ENCODE peak calls at places on chromosomes 5 and 9, in ten cellular contexts. Z, Q, S, U, L, X, O, Y, K and V are unnamed samples.

GRCh38 chr5:138351056-138351455 is 1.4 kb upstream of the KDM3B start:
- DNase-seq in O (peak; percentile 80), X (no peak), L (peak; percentile 86), Z (no peak), U (no peak), S (no peak), Y (peak; percentile 86), K (no peak), Q (no peak), V (no peak)

GRCh38 chr9:70362952-70363351 is 51.5 kb downstream of the KLF9 start:
- DNase-seq in Y (peak; percentile 16), U (no peak), Q (no peak), Z (no peak), K (no peak), S (peak; percentile 52), L (peak; percentile 45), X (no peak), O (no peak), V (no peak)

GRCh38 chr9:121269030-121269887 is 1.3 kb downstream of the GSN start:
- DNase-seq in Y (peak; percentile 31), U (no peak), Q (peak; percentile 53), X (peak; percentile 61), O (no peak), Z (no peak), S (no peak), L (peak; percentile 40), K (no peak), V (no peak)

GRCh38 chr9:81605154-81605670 is 84.1 kb downstream of the TLE1 start:
- DNase-seq in Y (no peak), S (no peak), X (no peak), K (no peak), L (no peak), O (no peak), Z (no peak), Q (no peak), U (no peak), V (no peak)

GRCh38 chr5:81717221-81717620 is 33.7 kb downstream of the SSBP2 start:
- DNase-seq in U (no peak), L (peak; percentile 53), Y (peak; percentile 11), X (no peak), Z (no peak), K (no peak), O (peak; percentile 28), S (no peak), Q (no peak), V (no peak)

GRCh38 chr5:63245271-63245670 is 666.7 kb downstream of the LRRC70 start:
- DNase-seq in U (no peak), Y (peak; percentile 16), X (no peak), Z (no peak), Q (no peak), L (peak; percentile 48), K (no peak), S (no peak), O (peak; percentile 44), V (no peak)

GRCh38 chr5:74949976-74950375 is 83.8 kb upstream of the FAM169A start:
- DNase-seq in X (no peak), K (no peak), Q (no peak), S (no peak), Y (no peak), U (no peak), L (no peak), Z (no peak), O (no peak), V (no peak)

GRCh38 chr5:43658499-43658898 is 55.5 kb downstream of the NNT start:
- DNase-seq in U (no peak), K (no peak), S (no peak), Q (no peak), Z (no peak), Y (peak; percentile 82), O (peak; percentile 71), L (peak; percentile 62), X (no peak), V (no peak)

GRCh38 chr9:71975833-71976232 is 64.4 kb downstream of the C9orf85 start:
- DNase-seq in X (no peak), U (no peak), L (peak; percentile 18), K (no peak), Y (peak; percentile 14), S (no peak), O (no peak), Q (no peak), Z (no peak), V (no peak)

GRCh38 chr9:115285806-115286205 is 167.8 kb upstream of the TNC start:
- DNase-seq in Y (no peak), S (no peak), Z (no peak), U (no peak), L (no peak), X (no peak), K (no peak), O (no peak), Q (no peak), V (no peak)

GRCh38 chr5:7394889-7395431 is 978 bp upstream of the ADCY2 start:
- DNase-seq in U (peak; percentile 59), Q (no peak), Z (peak; percentile 51), X (no peak), L (no peak), K (no peak), Y (no peak), O (no peak), S (no peak), V (peak; percentile 34)

GRCh38 chr9:99785010-99785590 is 36.6 kb upstream of the NR4A3 start:
- DNase-seq in Q (no peak), U (no peak), X (no peak), Y (no peak), L (no peak), S (no peak), K (no peak), Z (no peak), O (no peak), V (no peak)

GRCh38 chr5:980001-980588 is 28.5 kb upstream of the NKD2 start:
- DNase-seq in Y (no peak), U (no peak), K (no peak), L (no peak), X (no peak), Q (no peak), O (peak; percentile 57), Z (no peak), S (no peak), V (peak; percentile 55)

GRCh38 chr5:179623906-179624741 is 653 bp upstream of the HNRNPH1 start:
- DNase-seq in Z (no peak), S (peak; percentile 92), Q (peak; percentile 39), K (no peak), Y (peak; percentile 79), L (peak; percentile 90), O (peak; percentile 85), U (peak; percentile 34), X (no peak), V (no peak)

GRCh38 chr9:20640331-20641187 is 18.3 kb upstream of the MLLT3 start:
- DNase-seq in O (peak; percentile 49), U (peak; percentile 17), L (peak; percentile 47), K (peak; percentile 51), Y (peak; percentile 27), S (peak; percentile 91), Z (peak; percentile 17), X (peak; percentile 68), Q (no peak), V (no peak)

GRCh38 chr9:131111854-131112311 is 13.5 kb upstream of the NUP214 start:
- DNase-seq in Q (no peak), X (no peak), Z (no peak), S (peak; percentile 59), L (no peak), U (no peak), K (no peak), O (no peak), Y (no peak), V (peak; percentile 73)

GRCh38 chr9:98989036-98990000 is 45.6 kb downstream of the COL15A1 start:
- DNase-seq in Z (peak; percentile 83), L (peak; percentile 100), U (no peak), X (no peak), Y (peak; percentile 96), S (no peak), K (no peak), O (peak; percentile 100), Q (peak; percentile 95), V (no peak)

GRCh38 chr5:82859439-82860140 is 217.6 kb downstream of the TMEM167A start:
- DNase-seq in Z (no peak), Y (no peak), Q (no peak), S (no peak), O (no peak), X (no peak), L (no peak), U (no peak), K (no peak), V (no peak)

GRCh38 chr9:90271707-90272106 is 370.9 kb downstream of the DIRAS2 start:
- DNase-seq in Q (no peak), L (no peak), Z (no peak), S (no peak), O (no peak), U (no peak), K (no peak), X (no peak), Y (no peak), V (no peak)

GRCh38 chr9:90274725-90275124 is 367.9 kb downstream of the DIRAS2 start:
- DNase-seq in O (no peak), X (no peak), Q (no peak), U (no peak), Z (no peak), L (no peak), Y (no peak), K (no peak), S (no peak), V (no peak)
- TF ChIP-seq CTCF in O (no peak), X (no peak), Q (no peak), U (no peak), Z (no peak), L (no peak), Y (no peak), K (no peak), S (no peak), V (no peak)

DNA sequence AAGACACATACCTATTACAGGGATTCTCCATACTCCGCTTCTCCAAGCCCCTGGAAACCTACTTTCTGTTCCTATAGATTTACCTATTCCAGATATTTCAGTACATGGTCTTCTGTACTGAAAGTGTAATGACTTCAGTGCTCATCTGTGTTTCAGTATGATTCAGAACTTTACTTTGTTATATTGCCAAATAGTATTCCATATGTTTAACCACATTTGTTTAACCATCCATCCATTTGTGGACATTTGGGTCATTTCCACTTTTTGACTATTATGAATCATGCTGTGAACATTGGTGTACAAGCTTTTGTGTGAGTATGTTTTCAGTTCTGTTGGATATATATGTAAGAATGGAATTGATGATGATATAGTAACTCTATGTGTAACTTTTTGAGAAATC is 188.9 kb downstream of the PDZD2 start:
- DNase-seq in K (no peak), S (no peak), Z (no peak), Q (no peak), O (peak; percentile 75), Y (no peak), X (no peak), L (peak; percentile 51), U (no peak), V (no peak)
- TF ChIP-seq CTCF in K (no peak), S (no peak), Z (no peak), Q (no peak), O (no peak), Y (no peak), X (no peak), L (no peak), U (no peak), V (no peak)

GRCh38 chr5:79008362-79008761 is 23.3 kb upstream of the ARSB start:
- DNase-seq in U (peak; percentile 54), S (no peak), L (no peak), O (no peak), Q (no peak), Z (no peak), X (no peak), K (no peak), Y (no peak), V (no peak)
- TF ChIP-seq CTCF in U (no peak), S (no peak), L (no peak), O (no peak), Q (no peak), Z (no peak), X (no peak), K (no peak), Y (no peak), V (no peak)

GRCh38 chr9:16131269-16131668 is 578.4 kb downstream of the CCDC171 start:
- DNase-seq in K (no peak), X (no peak), O (no peak), L (peak; percentile 77), Z (no peak), Y (peak; percentile 22), U (no peak), S (no peak), Q (no peak), V (no peak)
- TF ChIP-seq CTCF in K (no peak), X (no peak), O (peak; percentile 37), L (peak; percentile 61), Z (no peak), Y (peak; percentile 2), U (no peak), S (no peak), Q (no peak), V (no peak)